ENCODE peak calls at places on chromosomes 2 and 18, in six cellular contexts. One of them, this sample, is unnamed.

GRCh38 chr18:38010971-38011370 is 445.4 kb upstream of the CELF4 start:
- DNase-seq in Panc1: no peak
- DNase-seq in effector CD4-positive, alpha-beta T cell: no peak
- DNase-seq in CD4-positive, alpha-beta T cell: no peak
- DNase-seq in amniotic stem cell: no peak
- DNase-seq in fibroblast of the conjunctiva: no peak
- DNase-seq in this sample: no peak

GRCh38 chr2:148720501-148720998 is 76.0 kb downstream of the EPC2 start:
- DNase-seq in Panc1: no peak
- DNase-seq in effector CD4-positive, alpha-beta T cell: no peak
- DNase-seq in CD4-positive, alpha-beta T cell: no peak
- DNase-seq in amniotic stem cell: no peak
- DNase-seq in fibroblast of the conjunctiva: peak; percentile 16
- DNase-seq in this sample: no peak

GRCh38 chr2:65589667-65590066 is 157.3 kb upstream of the SPRED2 start:
- DNase-seq in Panc1: no peak
- DNase-seq in effector CD4-positive, alpha-beta T cell: no peak
- DNase-seq in CD4-positive, alpha-beta T cell: no peak
- DNase-seq in amniotic stem cell: no peak
- DNase-seq in fibroblast of the conjunctiva: no peak
- DNase-seq in this sample: no peak

GRCh38 chr2:124318913-124319312 is 293.8 kb downstream of the CNTNAP5 start:
- DNase-seq in Panc1: no peak
- DNase-seq in effector CD4-positive, alpha-beta T cell: no peak
- DNase-seq in CD4-positive, alpha-beta T cell: no peak
- DNase-seq in amniotic stem cell: no peak
- DNase-seq in fibroblast of the conjunctiva: no peak
- DNase-seq in this sample: no peak

GRCh38 chr2:39121523-39122063 is 742 bp upstream of the SOS1 start:
- DNase-seq in Panc1: no peak
- DNase-seq in effector CD4-positive, alpha-beta T cell: no peak
- DNase-seq in CD4-positive, alpha-beta T cell: no peak
- DNase-seq in amniotic stem cell: no peak
- DNase-seq in fibroblast of the conjunctiva: no peak
- DNase-seq in this sample: no peak

GRCh38 chr2:178530625-178531142 is 50.4 kb downstream of the PLEKHA3 start:
- DNase-seq in Panc1: no peak
- DNase-seq in effector CD4-positive, alpha-beta T cell: no peak
- DNase-seq in CD4-positive, alpha-beta T cell: no peak
- DNase-seq in amniotic stem cell: no peak
- DNase-seq in fibroblast of the conjunctiva: no peak
- DNase-seq in this sample: no peak

GRCh38 chr2:15521782-15522181 is 39.4 kb downstream of the NBAS start:
- DNase-seq in Panc1: no peak
- DNase-seq in effector CD4-positive, alpha-beta T cell: no peak
- DNase-seq in CD4-positive, alpha-beta T cell: no peak
- DNase-seq in amniotic stem cell: no peak
- DNase-seq in fibroblast of the conjunctiva: no peak
- DNase-seq in this sample: no peak

GRCh38 chr18:3449702-3450357 is at the start of gene TGIF1:
- DNase-seq in Panc1: no peak
- DNase-seq in effector CD4-positive, alpha-beta T cell: peak; percentile 35
- DNase-seq in CD4-positive, alpha-beta T cell: peak; percentile 48
- DNase-seq in amniotic stem cell: no peak
- DNase-seq in fibroblast of the conjunctiva: peak; percentile 81
- DNase-seq in this sample: no peak

GRCh38 chr2:95301186-95301585 is 4.0 kb downstream of the KCNIP3 start:
- DNase-seq in Panc1: no peak
- DNase-seq in effector CD4-positive, alpha-beta T cell: no peak
- DNase-seq in CD4-positive, alpha-beta T cell: no peak
- DNase-seq in amniotic stem cell: no peak
- DNase-seq in fibroblast of the conjunctiva: no peak
- DNase-seq in this sample: no peak

GRCh38 chr2:236627193-236627592 is 57.6 kb downstream of the ACKR3 start:
- DNase-seq in Panc1: no peak
- DNase-seq in effector CD4-positive, alpha-beta T cell: no peak
- DNase-seq in CD4-positive, alpha-beta T cell: no peak
- DNase-seq in amniotic stem cell: no peak
- DNase-seq in fibroblast of the conjunctiva: no peak
- DNase-seq in this sample: no peak

GRCh38 chr2:161077367-161078210 is 82.6 kb upstream of the TANK start:
- DNase-seq in Panc1: no peak
- DNase-seq in effector CD4-positive, alpha-beta T cell: peak; percentile 35
- DNase-seq in CD4-positive, alpha-beta T cell: peak; percentile 18
- DNase-seq in amniotic stem cell: no peak
- DNase-seq in fibroblast of the conjunctiva: no peak
- DNase-seq in this sample: peak; percentile 24

GRCh38 chr2:174678395-174678794 is 80.8 kb upstream of the WIPF1 start:
- DNase-seq in Panc1: no peak
- DNase-seq in effector CD4-positive, alpha-beta T cell: no peak
- DNase-seq in CD4-positive, alpha-beta T cell: no peak
- DNase-seq in amniotic stem cell: no peak
- DNase-seq in fibroblast of the conjunctiva: no peak
- DNase-seq in this sample: peak; percentile 14

GRCh38 chr2:231646471-231646870 is 53.8 kb downstream of the TEX44 start:
- DNase-seq in Panc1: no peak
- DNase-seq in effector CD4-positive, alpha-beta T cell: no peak
- DNase-seq in CD4-positive, alpha-beta T cell: no peak
- DNase-seq in amniotic stem cell: no peak
- DNase-seq in fibroblast of the conjunctiva: no peak
- DNase-seq in this sample: no peak

GRCh38 chr2:190532581-190532980 is 1.9 kb downstream of the NEMP2 start:
- DNase-seq in Panc1: no peak
- DNase-seq in effector CD4-positive, alpha-beta T cell: no peak
- DNase-seq in CD4-positive, alpha-beta T cell: no peak
- DNase-seq in amniotic stem cell: no peak
- DNase-seq in fibroblast of the conjunctiva: no peak
- DNase-seq in this sample: no peak

This sample was measured in T-helper 1 cell.